ENCODE peak calls at places on chromosomes 12 and 14, in ten cellular contexts. B is Peyer's patch, I is ovary, O is GM12891, Y is IMR-90, H is stomach, Z is adrenal gland, N is suprapubic skin, X is K562, G is GM12892. E is an unnamed sample.

GRCh38 chr12:38666425-38666824 is 239.0 kb downstream of the CPNE8 start:
- DNase-seq in B (no peak), I (no peak), O (no peak), Y (no peak), H (no peak), Z (no peak), N (no peak), X (no peak), G (no peak), E (no peak)

GRCh38 chr14:20836668-20837338 is 34.2 kb upstream of the RNASE1 start:
- DNase-seq in B (no peak), I (no peak), O (no peak), Y (peak), H (peak), Z (peak), N (no peak), X (peak), G (no peak), E (no peak)

GRCh38 chr12:77315407-77315806 is 250.0 kb upstream of the E2F7 start:
- DNase-seq in B (no peak), I (no peak), O (no peak), Y (no peak), H (no peak), Z (no peak), N (no peak), X (no peak), G (no peak), E (no peak)

GRCh38 chr14:94317259-94317658 is 5.9 kb downstream of the SERPINA6 start:
- DNase-seq in B (peak), I (no peak), O (no peak), Y (no peak), H (no peak), Z (no peak), N (no peak), X (no peak), G (no peak), E (no peak)

GRCh38 chr14:101776315-101776714 is 14.8 kb downstream of the PPP2R5C start:
- DNase-seq in B (no peak), I (no peak), O (no peak), Y (no peak), H (no peak), Z (no peak), N (no peak), X (no peak), G (no peak), E (no peak)

GRCh38 chr12:131038961-131039360 is 85.3 kb downstream of the ADGRD1 start:
- DNase-seq in B (no peak), I (no peak), O (no peak), Y (no peak), H (no peak), Z (no peak), N (no peak), X (no peak), G (no peak), E (no peak)

GRCh38 chr12:45234134-45234865 is 18.4 kb downstream of the ANO6 start:
- DNase-seq in B (no peak), I (peak), O (no peak), Y (peak), H (no peak), Z (peak), N (no peak), X (peak), G (no peak), E (no peak)

GRCh38 chr12:18677189-18677588 is 60.6 kb downstream of the PLCZ1 start:
- DNase-seq in B (no peak), I (no peak), O (no peak), Y (no peak), H (no peak), Z (no peak), N (no peak), X (no peak), G (no peak), E (no peak)

GRCh38 chr14:100076630-100077029 is 11.4 kb downstream of the EVL start:
- DNase-seq in B (no peak), I (no peak), O (no peak), Y (peak), H (no peak), Z (peak), N (peak), X (peak), G (no peak), E (peak)

GRCh38 chr12:94262228-94263010 is 114.0 kb downstream of the PLXNC1 start:
- DNase-seq in B (peak), I (peak), O (peak), Y (peak), H (peak), Z (peak), N (peak), X (peak), G (peak), E (peak)

GRCh38 chr14:106318700-106319099 is 792.3 kb downstream of the TMEM121 start:
- DNase-seq in B (peak), I (no peak), O (peak), Y (no peak), H (no peak), Z (no peak), N (no peak), X (peak), G (peak), E (peak)

GRCh38 chr14:24080142-24080530 is 8.8 kb downstream of the CPNE6 start:
- DNase-seq in B (no peak), I (no peak), O (no peak), Y (no peak), H (no peak), Z (no peak), N (no peak), X (no peak), G (no peak), E (no peak)

GRCh38 chr14:24079521-24080141 is 8.3 kb downstream of the CPNE6 start:
- DNase-seq in B (no peak), I (no peak), O (no peak), Y (no peak), H (no peak), Z (no peak), N (no peak), X (no peak), G (no peak), E (no peak)

GRCh38 chr14:24082411-24083080 is 11.2 kb downstream of the CPNE6 start:
- DNase-seq in B (no peak), I (no peak), O (no peak), Y (no peak), H (no peak), Z (no peak), N (no peak), X (no peak), G (no peak), E (no peak)

GRCh38 chr14:24081739-24082204 is 10.4 kb downstream of the CPNE6 start:
- DNase-seq in B (no peak), I (no peak), O (no peak), Y (no peak), H (no peak), Z (no peak), N (no peak), X (no peak), G (no peak), E (no peak)

DNA sequence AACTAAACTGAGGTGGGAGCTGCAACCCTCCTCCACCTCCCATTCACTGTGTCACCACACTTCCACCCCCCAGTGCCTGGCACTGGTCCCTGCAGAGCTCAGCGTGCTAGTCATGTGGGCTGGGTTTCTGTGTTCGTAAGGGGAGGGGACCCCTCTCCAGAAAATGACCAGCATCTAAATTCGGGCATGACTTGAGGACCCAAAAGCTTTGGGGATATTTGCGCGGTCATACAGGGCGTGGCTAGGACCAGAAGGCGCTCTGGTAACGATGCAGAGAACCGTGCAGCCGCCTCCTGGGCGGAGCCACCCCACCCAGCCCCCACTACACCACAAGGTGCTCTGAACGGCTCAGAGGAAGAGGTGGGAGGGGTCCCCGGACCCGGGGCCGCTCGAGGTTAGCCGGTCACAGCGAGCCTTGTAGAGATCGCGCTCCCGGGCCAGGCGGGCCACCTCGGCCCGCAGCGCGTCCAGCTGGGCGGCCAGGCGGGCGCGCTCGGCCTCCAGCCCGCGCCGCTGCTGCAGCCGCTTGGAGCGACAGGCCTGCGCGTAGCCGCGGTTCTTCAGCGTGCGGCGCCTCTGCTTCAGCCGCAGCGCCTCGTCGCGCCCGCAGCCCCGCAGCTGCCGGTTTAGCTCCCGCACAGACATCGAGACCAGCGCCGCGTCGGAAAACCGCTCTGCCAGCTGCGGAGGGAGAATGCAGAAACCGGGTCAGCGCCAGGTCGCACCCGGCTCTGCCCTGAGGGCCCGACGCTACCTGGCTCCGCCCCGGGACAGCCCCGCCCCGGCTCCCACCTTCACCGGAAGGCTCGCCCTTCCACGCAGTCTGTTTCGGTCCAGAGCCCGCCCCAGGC is 9.8 kb downstream of the CPNE6 start:
- DNase-seq in B (peak), I (peak), O (peak), Y (no peak), H (peak), Z (no peak), N (no peak), X (peak), G (peak), E (peak)
- TF ChIP-seq POLR2A in B (peak), I (no peak), O (no peak), Y (no peak), H (no peak), Z (no peak), N (no peak), X (peak), G (peak), E (peak)

GRCh38 chr12:57886590-57887363 is 40.2 kb upstream of the CTDSP2 start:
- DNase-seq in B (no peak), I (no peak), O (no peak), Y (no peak), H (no peak), Z (no peak), N (peak), X (no peak), G (no peak), E (peak)

GRCh38 chr12:57890191-57891120 is 43.9 kb upstream of the CTDSP2 start:
- DNase-seq in B (no peak), I (no peak), O (no peak), Y (peak), H (no peak), Z (no peak), N (peak), X (no peak), G (no peak), E (no peak)

GRCh38 chr12:57889541-57889989 is 43.0 kb upstream of the CTDSP2 start:
- DNase-seq in B (peak), I (peak), O (no peak), Y (peak), H (no peak), Z (peak), N (peak), X (no peak), G (no peak), E (peak)

GRCh38 chr12:57887631-57888406 is 41.3 kb upstream of the CTDSP2 start:
- DNase-seq in B (no peak), I (peak), O (no peak), Y (peak), H (peak), Z (no peak), N (peak), X (no peak), G (no peak), E (peak)

GRCh38 chr12:57888407-57889157 is 42.1 kb upstream of the CTDSP2 start:
- DNase-seq in B (peak), I (peak), O (no peak), Y (peak), H (peak), Z (peak), N (peak), X (no peak), G (no peak), E (no peak)
- TF ChIP-seq POLR2A in B (no peak), I (no peak), O (no peak), Y (peak), H (no peak), Z (no peak), N (peak), X (no peak), G (no peak), E (no peak)

GRCh38 chr12:112937741-112938719 is at the start of gene OAS3:
- DNase-seq in B (peak), I (peak), O (peak), Y (peak), H (peak), Z (peak), N (peak), X (peak), G (peak), E (peak)
- TF ChIP-seq POLR2A in B (peak), I (no peak), O (no peak), Y (no peak), H (no peak), Z (no peak), N (no peak), X (no peak), G (peak), E (no peak)

GRCh38 chr14:73851567-73852382 is at the start of gene PTGR2:
- DNase-seq in B (peak), I (peak), O (peak), Y (peak), H (peak), Z (peak), N (peak), X (peak), G (peak), E (peak)
- TF ChIP-seq POLR2A in B (peak), I (peak), O (peak), Y (peak), H (no peak), Z (peak), N (peak), X (peak), G (peak), E (no peak)

GRCh38 chr12:25384954-25385216 is 134.2 kb upstream of the KRAS start:
- DNase-seq in B (no peak), I (no peak), O (no peak), Y (no peak), H (no peak), Z (no peak), N (no peak), X (no peak), G (no peak), E (no peak)

GRCh38 chr12:25382311-25383106 is 131.8 kb upstream of the KRAS start:
- DNase-seq in B (no peak), I (no peak), O (no peak), Y (no peak), H (no peak), Z (no peak), N (no peak), X (no peak), G (no peak), E (no peak)

GRCh38 chr12:25387136-25388050 is 136.7 kb upstream of the KRAS start:
- DNase-seq in B (peak), I (peak), O (peak), Y (peak), H (peak), Z (peak), N (peak), X (peak), G (no peak), E (peak)

GRCh38 chr12:25386823-25387134 is 136.1 kb upstream of the KRAS start:
- DNase-seq in B (peak), I (peak), O (no peak), Y (no peak), H (no peak), Z (no peak), N (no peak), X (no peak), G (no peak), E (no peak)

GRCh38 chr12:25384038-25384953 is 133.6 kb upstream of the KRAS start:
- DNase-seq in B (no peak), I (no peak), O (no peak), Y (peak), H (no peak), Z (no peak), N (no peak), X (no peak), G (no peak), E (no peak)
- TF ChIP-seq POLR2A in B (no peak), I (no peak), O (no peak), Y (no peak), H (no peak), Z (no peak), N (no peak), X (no peak), G (no peak), E (no peak)

DNA sequence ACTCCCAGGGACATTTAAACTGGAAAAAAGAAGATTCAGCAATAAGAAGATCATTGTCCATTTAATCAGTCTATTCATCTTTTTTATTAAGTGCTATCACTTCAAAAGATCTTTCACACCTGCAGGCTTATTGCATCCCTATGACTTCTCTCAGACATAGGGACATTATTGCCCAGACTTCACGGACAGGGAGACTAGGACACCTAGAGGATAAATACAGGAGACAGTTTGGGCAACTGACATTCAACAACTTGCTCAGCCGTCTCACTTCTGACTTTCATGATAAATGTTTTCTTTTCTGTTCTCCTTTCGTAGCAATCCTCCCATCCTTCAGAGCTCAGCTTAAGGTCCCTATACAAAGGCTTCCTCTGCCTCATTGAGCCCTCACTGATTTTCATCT is 84.3 kb downstream of the TMEM30B start:
- DNase-seq in B (no peak), I (no peak), O (no peak), Y (no peak), H (no peak), Z (no peak), N (no peak), X (no peak), G (no peak), E (no peak)
- TF ChIP-seq POLR2A in B (no peak), I (no peak), O (no peak), Y (no peak), H (no peak), Z (no peak), N (no peak), X (no peak), G (no peak), E (no peak)

GRCh38 chr12:55720894-55721444 is 776 bp downstream of the RDH5 start:
- DNase-seq in B (peak), I (peak), O (no peak), Y (peak), H (peak), Z (peak), N (no peak), X (no peak), G (no peak), E (peak)
- TF ChIP-seq POLR2A in B (no peak), I (no peak), O (no peak), Y (no peak), H (no peak), Z (peak), N (no peak), X (no peak), G (no peak), E (no peak)

GRCh38 chr12:9223830-9224229 is 15.6 kb upstream of the PZP start:
- DNase-seq in B (no peak), I (no peak), O (no peak), Y (no peak), H (no peak), Z (no peak), N (no peak), X (no peak), G (no peak), E (no peak)

DNA sequence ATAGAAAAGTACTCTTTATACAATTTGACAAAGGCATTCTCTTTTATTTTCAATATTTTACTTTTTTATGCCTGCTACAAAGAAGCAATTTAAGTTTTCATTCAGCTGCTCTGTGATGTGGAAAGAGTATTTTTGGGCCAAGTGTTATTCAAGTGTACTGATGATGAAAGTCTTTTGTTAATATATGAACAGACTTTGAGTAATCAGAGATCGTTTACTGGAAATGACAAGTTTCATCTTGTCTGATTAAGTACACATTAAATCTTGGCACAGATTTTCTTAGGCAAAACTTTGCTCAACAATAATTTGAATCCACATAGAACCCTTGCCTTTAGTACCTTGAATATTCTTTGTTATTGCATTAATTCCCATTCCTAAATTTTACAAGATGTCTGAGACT is 13.3 kb upstream of the PZP start:
- DNase-seq in B (no peak), I (no peak), O (no peak), Y (no peak), H (no peak), Z (no peak), N (no peak), X (no peak), G (no peak), E (no peak)
- TF ChIP-seq POLR2A in B (no peak), I (no peak), O (no peak), Y (no peak), H (no peak), Z (no peak), N (no peak), X (no peak), G (no peak), E (no peak)